ENCODE peak calls at places on chromosomes 1 and 21, in ten cellular contexts. E is choroid plexus epithelial cell; R is nephron progenitor cell; M is GM12865; D is left lung; B is neural progenitor cell; O is CD4-positive, alpha-beta T cell; X is progenitor cell of endocrine pancreas; G is psoas muscle; K is WTC11. A is an unnamed sample.
A peak's percentile ranks its signal among the peaks of the same experiment; 100 is the strongest.

GRCh38 chr21:45580576-45581321 is 38.5 kb upstream of the SLC19A1 start:
- DNase-seq in G (no peak), D (peak; percentile 22), O (no peak), E (no peak), B (no peak), M (no peak), X (no peak), K (peak; percentile 13), R (no peak), A (peak; percentile 19)

GRCh38 chr1:15406911-15407559 is 2.7 kb upstream of the EFHD2 start:
- DNase-seq in G (peak; percentile 71), K (no peak), R (no peak), E (peak; percentile 48), O (no peak), D (no peak), X (no peak), M (no peak), B (no peak), A (no peak)

GRCh38 chr1:15254521-15254920 is 7.5 kb downstream of the FHAD1 start:
- DNase-seq in E (no peak), M (no peak), O (no peak), G (no peak), B (no peak), R (no peak), K (no peak), X (no peak), D (no peak), A (no peak)

GRCh38 chr1:43957407-43958040 is 10.8 kb downstream of the IPO13 start:
- DNase-seq in K (no peak), R (no peak), D (no peak), O (no peak), B (no peak), E (no peak), M (no peak), G (no peak), X (no peak), A (no peak)

GRCh38 chr1:216739771-216740170 is 16.5 kb upstream of the ESRRG start:
- DNase-seq in D (no peak), B (no peak), O (no peak), E (no peak), K (no peak), M (no peak), R (no peak), X (no peak), G (no peak), A (no peak)

GRCh38 chr1:167669209-167670139 is 39.4 kb downstream of the RCSD1 start:
- DNase-seq in R (no peak), O (no peak), M (peak; percentile 76), B (no peak), E (no peak), K (no peak), X (no peak), D (no peak), G (peak; percentile 79), A (no peak)

GRCh38 chr21:28758883-28759242 is 233.8 kb downstream of the LTN1 start:
- DNase-seq in K (no peak), X (no peak), E (no peak), D (no peak), B (no peak), O (no peak), M (no peak), G (no peak), R (no peak), A (no peak)

GRCh38 chr21:33961061-33961460 is 45.5 kb upstream of the ATP5PO start:
- DNase-seq in K (no peak), G (no peak), O (no peak), E (no peak), M (no peak), X (no peak), D (no peak), R (no peak), B (no peak), A (no peak)

GRCh38 chr1:9145021-9145668 is 16.2 kb upstream of the GPR157 start:
- DNase-seq in K (no peak), R (no peak), O (no peak), B (no peak), M (peak; percentile 77), X (no peak), G (no peak), D (peak; percentile 34), E (peak; percentile 85), A (no peak)

GRCh38 chr21:37435120-37435519 is 68.5 kb downstream of the DYRK1A start:
- DNase-seq in B (peak; percentile 88), G (peak; percentile 51), K (peak; percentile 47), X (no peak), E (peak; percentile 98), R (peak; percentile 65), O (peak; percentile 40), M (no peak), D (no peak), A (no peak)

GRCh38 chr1:12083766-12084165 is 20.7 kb downstream of the TNFRSF8 start:
- DNase-seq in O (no peak), E (peak; percentile 43), G (no peak), D (no peak), K (no peak), M (no peak), B (no peak), X (no peak), R (no peak), A (no peak)

GRCh38 chr1:40344597-40344996 is 27.5 kb upstream of the COL9A2 start:
- DNase-seq in D (peak; percentile 72), R (no peak), B (no peak), K (no peak), O (peak; percentile 19), X (no peak), M (peak; percentile 46), E (peak; percentile 68), G (peak; percentile 64), A (no peak)

GRCh38 chr1:200979574-200980451 is 43.7 kb downstream of the KIF21B start:
- DNase-seq in K (peak; percentile 90), X (peak; percentile 30), G (no peak), D (peak; percentile 51), O (peak; percentile 55), R (peak; percentile 45), B (peak; percentile 74), E (peak; percentile 36), M (peak; percentile 69), A (no peak)
- TF ChIP-seq CTCF in K (peak; percentile 87), X (peak; percentile 54), G (peak; percentile 30), D (peak; percentile 75), O (peak; percentile 78), R (peak; percentile 35), B (peak; percentile 78), E (peak; percentile 59), M (peak; percentile 78), A (no peak)

GRCh38 chr21:39728341-39728740 is 16.6 kb upstream of the IGSF5 start:
- DNase-seq in E (no peak), X (no peak), B (no peak), G (no peak), M (no peak), O (no peak), D (no peak), R (no peak), K (no peak), A (no peak)

GRCh38 chr21:39727401-39728120 is 17.4 kb upstream of the IGSF5 start:
- DNase-seq in K (no peak), O (no peak), E (no peak), D (no peak), G (no peak), M (no peak), R (no peak), X (no peak), B (no peak), A (no peak)

GRCh38 chr21:39724944-39725343 is 20.0 kb upstream of the IGSF5 start:
- DNase-seq in M (no peak), D (no peak), G (no peak), B (no peak), K (no peak), O (no peak), E (no peak), X (no peak), R (no peak), A (no peak)

GRCh38 chr21:39721885-39722284 is 23.1 kb upstream of the IGSF5 start:
- DNase-seq in D (no peak), R (no peak), O (no peak), K (no peak), E (no peak), X (no peak), G (no peak), M (no peak), B (no peak), A (no peak)

DNA sequence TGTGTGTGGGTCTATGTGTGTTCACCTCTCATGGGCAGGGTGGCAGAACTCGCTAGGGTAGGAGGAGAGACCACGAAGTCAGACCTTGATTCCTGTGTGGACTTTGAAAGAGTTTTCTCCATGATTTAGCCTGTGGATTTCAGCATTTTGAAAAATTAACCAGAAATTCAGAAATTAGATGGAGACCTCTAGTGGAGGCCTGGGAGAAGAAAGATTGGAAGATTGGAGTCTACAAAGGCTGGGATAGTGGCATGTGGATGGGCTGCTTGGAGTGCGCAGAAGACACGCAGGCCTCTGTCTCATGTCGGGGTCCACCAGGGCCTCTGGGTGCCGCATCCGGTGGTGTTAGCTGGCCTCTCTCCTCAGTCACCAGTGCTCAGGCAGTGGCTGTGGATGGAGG is 18.9 kb upstream of the IGSF5 start:
- DNase-seq in R (no peak), B (no peak), G (no peak), E (peak; percentile 5), D (no peak), X (no peak), O (no peak), M (no peak), K (no peak), A (no peak)
- TF ChIP-seq CTCF in R (no peak), B (no peak), G (no peak), E (peak; percentile 47), D (no peak), X (peak; percentile 13), O (no peak), M (no peak), K (no peak), A (no peak)

DNA sequence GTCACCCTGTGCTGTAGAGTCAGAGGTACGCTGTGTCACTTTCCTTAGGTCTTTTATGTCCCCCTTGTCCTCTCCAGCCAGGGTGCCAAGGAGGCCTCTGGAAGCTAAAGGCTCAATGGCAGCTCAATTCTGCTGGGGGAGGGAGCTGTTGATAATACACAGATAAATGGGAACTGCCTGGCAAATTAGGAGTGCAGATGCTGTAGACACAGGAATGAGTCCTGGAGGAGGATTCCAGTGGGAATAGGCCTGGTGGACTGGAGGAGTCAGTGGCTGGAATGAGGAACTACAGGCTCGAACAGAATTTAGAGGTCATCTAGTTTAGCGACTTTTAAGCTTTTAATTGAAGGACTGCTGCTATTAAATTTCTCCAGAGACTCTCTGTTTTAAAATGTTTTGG is 9.2 kb upstream of the IL19 start:
- DNase-seq in B (peak; percentile 27), M (no peak), X (no peak), E (no peak), K (no peak), O (no peak), D (no peak), G (no peak), R (no peak), A (no peak)
- TF ChIP-seq CTCF in B (peak; percentile 32), M (no peak), X (peak; percentile 36), E (peak; percentile 29), K (no peak), O (no peak), D (no peak), G (no peak), R (no peak), A (no peak)

GRCh38 chr1:70248729-70249128 is 27.5 kb downstream of the SRSF11 start:
- DNase-seq in D (no peak), B (no peak), R (no peak), X (no peak), M (no peak), E (no peak), K (no peak), O (no peak), G (no peak), A (no peak)

GRCh38 chr1:70247768-70248167 is 26.6 kb downstream of the SRSF11 start:
- DNase-seq in G (no peak), K (no peak), O (no peak), E (no peak), D (no peak), X (no peak), B (no peak), R (no peak), M (no peak), A (no peak)

GRCh38 chr1:70247122-70247521 is 25.9 kb downstream of the SRSF11 start:
- DNase-seq in D (no peak), E (no peak), G (no peak), O (no peak), R (no peak), M (no peak), B (no peak), K (no peak), X (no peak), A (no peak)
- TF ChIP-seq CTCF in D (no peak), E (no peak), G (no peak), O (no peak), R (no peak), M (no peak), B (no peak), K (no peak), X (no peak), A (no peak)